ENCODE peak calls at places on chromosomes 3 and 15, in five cellular contexts. Q is mammary epithelial cell, Z is right lobe of liver, E is ovary, T is heart left ventricle. C is an unnamed sample.

GRCh38 chr15:89068325-89068784 is 19.9 kb upstream of the ABHD2 start:
- DNase-seq in Z (no peak), E (no peak), T (no peak), Q (peak; percentile 88), C (peak; percentile 93)

GRCh38 chr3:131374741-131375140 is 6.8 kb upstream of the NUDT16 start:
- DNase-seq in Z (no peak), Q (no peak), T (no peak), E (no peak), C (no peak)

GRCh38 chr3:55571913-55572312 is 84.8 kb upstream of the WNT5A start:
- DNase-seq in E (no peak), T (peak; percentile 89), Q (no peak), Z (no peak), C (no peak)

GRCh38 chr3:11379824-11380281 is 107.7 kb downstream of the ATG7 start:
- DNase-seq in T (no peak), Q (no peak), E (no peak), Z (no peak), C (peak; percentile 32)

GRCh38 chr15:69415381-69415780 is 1.2 kb downstream of the KIF23 start:
- DNase-seq in Q (no peak), Z (no peak), T (no peak), E (no peak), C (peak; percentile 34)

GRCh38 chr3:183378951-183379350 is 49.5 kb downstream of the MCF2L2 start:
- DNase-seq in Q (no peak), Z (no peak), T (no peak), E (no peak), C (no peak)

GRCh38 chr15:91498046-91498445 is 355.5 kb upstream of the SLCO3A1 start:
- DNase-seq in Q (no peak), E (no peak), Z (no peak), T (no peak), C (no peak)

GRCh38 chr3:114144909-114145688 is 33.8 kb downstream of the DRD3 start:
- DNase-seq in T (no peak), Q (peak; percentile 87), E (no peak), Z (no peak), C (peak; percentile 97)

GRCh38 chr15:83992356-83993031 is 243.1 kb upstream of the GOLGA6L4 start:
- DNase-seq in Q (no peak), T (no peak), Z (no peak), E (no peak), C (no peak)

GRCh38 chr15:47715856-47716445 is 1.4 kb upstream of the SEMA6D start:
- DNase-seq in Z (no peak), E (peak; percentile 71), T (peak; percentile 53), Q (no peak), C (peak; percentile 61)

GRCh38 chr3:177481329-177481728 is 284.0 kb upstream of the TBL1XR1 start:
- DNase-seq in Z (no peak), T (no peak), E (no peak), Q (no peak), C (no peak)

GRCh38 chr3:50675179-50676030 is 678 bp downstream of the DOCK3 start:
- DNase-seq in Q (no peak), Z (peak; percentile 28), E (peak; percentile 31), T (peak; percentile 55), C (no peak)

GRCh38 chr3:186930639-186931486 is 537 bp downstream of the ST6GAL1 start:
- DNase-seq in E (peak; percentile 39), Z (peak; percentile 73), Q (peak; percentile 57), T (peak; percentile 88), C (peak; percentile 51)

GRCh38 chr3:127089487-127090145 is 103.3 kb upstream of the PRR23E start:
- DNase-seq in T (peak; percentile 56), Z (no peak), Q (no peak), E (no peak), C (peak; percentile 62)

GRCh38 chr3:51975857-51976549 is 1.1 kb downstream of the ABHD14A start:
- DNase-seq in T (peak; percentile 81), E (peak; percentile 93), Z (peak; percentile 72), Q (no peak), C (peak; percentile 49)

GRCh38 chr3:9715764-9716437 is 12.3 kb downstream of the CPNE9 start:
- DNase-seq in Q (peak; percentile 76), Z (peak; percentile 53), E (peak; percentile 72), T (peak; percentile 77), C (peak; percentile 96)

GRCh38 chr15:75902129-75902557 is 1.5 kb upstream of the FBXO22 start:
- DNase-seq in Q (no peak), T (peak; percentile 48), E (no peak), Z (no peak), C (no peak)

GRCh38 chr15:58541410-58542087 is 109.8 kb downstream of the LIPC start:
- DNase-seq in T (no peak), Z (no peak), Q (no peak), E (no peak), C (no peak)

GRCh38 chr15:59307164-59307535 is 65.5 kb downstream of the MYO1E start:
- DNase-seq in E (no peak), Z (no peak), T (no peak), Q (no peak), C (no peak)

GRCh38 chr15:53193149-53193548 is 403.0 kb upstream of the ONECUT1 start:
- DNase-seq in Z (no peak), Q (peak; percentile 29), E (no peak), T (no peak), C (peak; percentile 1)

GRCh38 chr3:67781218-67781617 is 126.8 kb upstream of the SUCLG2 start:
- DNase-seq in Z (no peak), Q (no peak), T (no peak), E (no peak), C (no peak)

GRCh38 chr3:94234177-94234788 is 171.4 kb downstream of the NSUN3 start:
- DNase-seq in Q (peak; percentile 42), T (no peak), Z (no peak), E (no peak), C (peak; percentile 60)

DNA sequence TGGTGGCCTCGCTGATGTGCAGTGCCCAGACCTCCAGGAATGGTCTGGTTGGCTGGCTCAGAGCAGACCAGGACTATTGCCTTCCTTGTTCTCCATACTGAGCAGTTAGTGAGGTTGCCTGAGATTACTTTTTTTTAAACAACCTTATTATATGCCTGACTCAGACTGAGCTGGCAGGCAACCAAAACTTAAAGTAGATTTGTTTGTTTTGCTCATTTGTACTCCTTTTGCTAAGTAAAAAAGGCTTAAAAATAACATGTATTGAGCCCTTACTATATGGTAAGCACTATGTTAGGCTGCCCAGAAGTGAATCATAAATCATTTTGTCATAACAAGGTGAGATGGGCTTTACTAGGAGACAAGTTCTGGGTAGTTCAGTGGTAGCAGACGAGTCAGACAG is 92.4 kb downstream of the GHSR start:
- DNase-seq in E (no peak), Z (no peak), T (no peak), Q (peak; percentile 74), C (peak; percentile 93)
- H3K4me3 ChIP-seq in E (no peak overlapping the region), Z (no peak overlapping the region), T (no peak overlapping the region), Q (no peak overlapping the region), C (no peak overlapping the region)

GRCh38 chr15:27481768-27482167 is 510.8 kb downstream of the GABRG3 start:
- DNase-seq in E (no peak), Z (no peak), Q (no peak), T (no peak), C (no peak)
- TF ChIP-seq CTCF in E (no peak), Z (no peak), Q (no peak), T (no peak), C (no peak)

GRCh38 chr3:49471856-49472495 is 1.9 kb downstream of the DAG1 start:
- DNase-seq in T (peak; percentile 47), Q (peak; percentile 11), Z (no peak), E (no peak), C (no peak)

GRCh38 chr3:49469876-49470713 is at the start of gene DAG1:
- DNase-seq in E (peak; percentile 99), Z (peak; percentile 98), T (peak; percentile 99), Q (peak; percentile 97), C (peak; percentile 92)

GRCh38 chr3:49466047-49466446 is 4.0 kb upstream of the DAG1 start:
- DNase-seq in Z (no peak), E (no peak), T (no peak), Q (no peak), C (no peak)

GRCh38 chr3:49469037-49469875 is 811 bp upstream of the DAG1 start:
- DNase-seq in Q (peak; percentile 20), E (peak; percentile 80), T (peak; percentile 92), Z (peak; percentile 66), C (peak; percentile 82)

DNA sequence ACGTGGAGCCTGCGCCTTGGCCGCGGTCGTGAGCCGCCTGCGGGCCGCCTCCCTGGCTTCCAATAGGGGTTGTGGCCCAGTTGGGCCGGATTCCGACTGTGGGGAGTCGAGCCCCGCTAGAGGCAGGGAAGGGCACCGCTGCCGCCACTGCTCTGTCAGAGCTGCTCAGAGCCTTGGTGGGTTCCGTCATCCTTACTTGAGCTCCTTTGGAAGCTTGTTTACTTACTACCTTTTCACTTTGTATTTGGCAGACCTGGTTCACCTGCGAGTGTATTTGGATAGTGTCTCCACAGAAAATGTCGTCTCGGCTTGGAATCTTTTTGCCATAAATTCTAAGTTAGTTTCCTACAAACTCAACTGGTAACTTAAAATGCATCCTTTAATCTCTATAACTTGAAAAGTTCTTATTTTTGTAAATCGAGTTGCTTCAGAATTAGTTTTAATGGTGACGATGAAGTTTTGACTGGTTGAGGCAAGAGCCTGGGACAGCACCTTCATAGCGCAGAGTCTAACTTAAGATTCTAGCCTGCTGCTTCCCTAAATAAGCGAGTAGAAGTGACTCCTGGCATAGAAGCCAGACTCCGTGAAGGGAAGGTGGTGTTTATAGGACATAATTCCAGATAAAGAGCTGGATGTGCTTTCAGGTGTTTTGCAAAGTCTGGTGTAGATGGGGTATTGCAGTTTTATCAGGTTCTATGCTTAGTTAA is 800 bp downstream of the DAG1 start:
- DNase-seq in Z (no peak), E (no peak), Q (peak; percentile 12), T (no peak), C (peak; percentile 37)
- H3K4me3 ChIP-seq in Z (peak overlapping the region; percentile 93), E (peak overlapping the region; percentile 92), Q (peak overlapping the region; percentile 62), T (peak overlapping the region; percentile 87), C (peak overlapping the region; percentile 87)

GRCh38 chr3:34284959-34285358 is 486.5 kb downstream of the PDCD6IP start:
- DNase-seq in E (no peak), T (no peak), Q (no peak), Z (no peak), C (no peak)
- TF ChIP-seq CTCF in E (no peak), T (no peak), Q (no peak), Z (no peak), C (no peak)

GRCh38 chr3:69080233-69080644 is at the start of gene UBA3:
- DNase-seq in T (peak; percentile 95), E (peak; percentile 91), Z (peak; percentile 95), Q (peak; percentile 82), C (peak; percentile 74)
- H3K4me3 ChIP-seq in T (peak within 1 kb of the TSS; percentile 85), E (peak within 1 kb of the TSS; percentile 92), Z (peak within 1 kb of the TSS; percentile 92), Q (peak within 1 kb of the TSS; percentile 68), C (peak within 1 kb of the TSS; percentile 80)

DNA sequence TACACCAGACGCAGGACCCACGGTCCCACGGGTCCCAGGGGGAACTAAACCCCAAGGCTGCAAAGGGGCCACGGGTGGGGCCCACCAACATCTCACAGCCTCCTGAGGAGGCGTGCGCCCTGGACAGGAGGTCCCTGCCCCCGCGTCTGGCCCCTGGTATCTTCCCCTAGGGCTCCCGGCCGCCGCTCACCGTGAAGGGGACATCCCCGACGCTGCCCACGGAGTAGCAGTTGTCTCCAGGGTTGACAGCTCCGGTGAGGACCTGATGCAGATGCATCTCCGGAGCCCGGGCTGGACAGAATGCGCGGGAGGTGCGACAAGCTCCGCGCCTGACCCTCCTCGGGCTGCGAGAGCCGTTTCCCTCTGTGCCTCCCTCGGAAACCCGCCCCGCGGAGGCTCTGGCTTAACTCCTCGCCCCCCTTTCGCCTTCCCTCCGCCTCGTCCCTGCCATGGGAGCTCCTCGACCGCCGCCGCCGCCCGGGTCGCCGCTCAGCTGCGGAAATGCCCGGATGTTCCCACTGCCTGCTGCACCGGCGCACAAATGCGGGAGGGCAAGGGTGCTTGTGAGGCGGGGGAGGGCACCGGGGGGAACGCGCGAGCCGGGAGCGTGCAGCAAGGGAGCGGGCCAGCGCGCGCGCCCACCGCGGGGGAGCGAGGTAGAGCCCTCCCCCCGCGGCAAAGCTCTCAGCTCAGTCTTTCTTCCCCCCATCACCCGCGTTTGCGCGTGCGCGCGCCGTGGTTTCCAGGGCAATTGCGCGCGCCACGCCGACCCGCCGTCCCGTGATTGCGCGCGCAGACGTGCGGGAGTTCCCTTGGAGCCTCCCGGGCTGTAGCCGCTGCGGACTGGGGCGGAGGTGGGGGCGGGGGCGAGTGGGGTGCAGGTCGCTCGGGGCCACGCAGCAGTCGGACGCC is at the start of gene DMXL2:
- DNase-seq in Q (peak; percentile 78), Z (peak; percentile 89), E (peak; percentile 84), T (peak; percentile 92), C (peak; percentile 79)
- TF ChIP-seq CTCF in Q (no peak), Z (no peak), E (no peak), T (no peak), C (no peak)